ENCODE peak calls at places on chromosomes 16 and 17, in six cellular contexts. One of them, this sample, is unnamed.

GRCh38 chr17:19456016-19456927 is 45.2 kb downstream of the RNF112 start:
- DNase-seq in CD4-positive, alpha-beta T cell: no peak
- DNase-seq in stimulated activated effector memory CD8-positive, alpha-beta T cell treated with anti-CD3 and anti-CD28 coated beads, Interleukin-12 subunit alpha, Interleukin-12 subunit beta, amount 100 ng/mL, for 72 hours: no peak
- DNase-seq in heart right ventricle: no peak
- DNase-seq in iris pigment epithelial cell: no peak
- DNase-seq in stimulated activated CD4-positive, alpha-beta T cell treated with anti-CD3 and anti-CD28 coated beads, Interleukin-1b, Interleukin-23, amount 100 ng/mL, for 4 hours: no peak
- DNase-seq in this sample: no peak

GRCh38 chr17:3020381-3020780 is 43.0 kb downstream of the OR1D5 start:
- DNase-seq in CD4-positive, alpha-beta T cell: no peak
- DNase-seq in stimulated activated effector memory CD8-positive, alpha-beta T cell treated with anti-CD3 and anti-CD28 coated beads, Interleukin-12 subunit alpha, Interleukin-12 subunit beta, amount 100 ng/mL, for 72 hours: no peak
- DNase-seq in heart right ventricle: no peak
- DNase-seq in iris pigment epithelial cell: no peak
- DNase-seq in stimulated activated CD4-positive, alpha-beta T cell treated with anti-CD3 and anti-CD28 coated beads, Interleukin-1b, Interleukin-23, amount 100 ng/mL, for 4 hours: no peak
- DNase-seq in this sample: no peak

GRCh38 chr16:85554791-85555548 is 58.2 kb upstream of the GSE1 start:
- DNase-seq in CD4-positive, alpha-beta T cell: peak
- DNase-seq in stimulated activated effector memory CD8-positive, alpha-beta T cell treated with anti-CD3 and anti-CD28 coated beads, Interleukin-12 subunit alpha, Interleukin-12 subunit beta, amount 100 ng/mL, for 72 hours: peak
- DNase-seq in heart right ventricle: peak
- DNase-seq in iris pigment epithelial cell: peak
- DNase-seq in stimulated activated CD4-positive, alpha-beta T cell treated with anti-CD3 and anti-CD28 coated beads, Interleukin-1b, Interleukin-23, amount 100 ng/mL, for 4 hours: peak
- DNase-seq in this sample: no peak

GRCh38 chr17:4666296-4666695 is 24.8 kb upstream of the ALOX15 start:
- DNase-seq in CD4-positive, alpha-beta T cell: no peak
- DNase-seq in stimulated activated effector memory CD8-positive, alpha-beta T cell treated with anti-CD3 and anti-CD28 coated beads, Interleukin-12 subunit alpha, Interleukin-12 subunit beta, amount 100 ng/mL, for 72 hours: no peak
- DNase-seq in heart right ventricle: no peak
- DNase-seq in iris pigment epithelial cell: no peak
- DNase-seq in stimulated activated CD4-positive, alpha-beta T cell treated with anti-CD3 and anti-CD28 coated beads, Interleukin-1b, Interleukin-23, amount 100 ng/mL, for 4 hours: no peak
- DNase-seq in this sample: no peak

GRCh38 chr16:57608462-57609113 is 19.8 kb upstream of the ADGRG1 start:
- DNase-seq in CD4-positive, alpha-beta T cell: no peak
- DNase-seq in stimulated activated effector memory CD8-positive, alpha-beta T cell treated with anti-CD3 and anti-CD28 coated beads, Interleukin-12 subunit alpha, Interleukin-12 subunit beta, amount 100 ng/mL, for 72 hours: no peak
- DNase-seq in heart right ventricle: no peak
- DNase-seq in iris pigment epithelial cell: no peak
- DNase-seq in stimulated activated CD4-positive, alpha-beta T cell treated with anti-CD3 and anti-CD28 coated beads, Interleukin-1b, Interleukin-23, amount 100 ng/mL, for 4 hours: no peak
- DNase-seq in this sample: no peak

GRCh38 chr17:82439829-82440365 is 10.7 kb downstream of the CYBC1 start:
- DNase-seq in CD4-positive, alpha-beta T cell: no peak
- DNase-seq in stimulated activated effector memory CD8-positive, alpha-beta T cell treated with anti-CD3 and anti-CD28 coated beads, Interleukin-12 subunit alpha, Interleukin-12 subunit beta, amount 100 ng/mL, for 72 hours: no peak
- DNase-seq in heart right ventricle: no peak
- DNase-seq in iris pigment epithelial cell: no peak
- DNase-seq in stimulated activated CD4-positive, alpha-beta T cell treated with anti-CD3 and anti-CD28 coated beads, Interleukin-1b, Interleukin-23, amount 100 ng/mL, for 4 hours: no peak
- DNase-seq in this sample: no peak

GRCh38 chr16:84765606-84766580 is 53.9 kb upstream of the CRISPLD2 start:
- DNase-seq in CD4-positive, alpha-beta T cell: no peak
- DNase-seq in stimulated activated effector memory CD8-positive, alpha-beta T cell treated with anti-CD3 and anti-CD28 coated beads, Interleukin-12 subunit alpha, Interleukin-12 subunit beta, amount 100 ng/mL, for 72 hours: no peak
- DNase-seq in heart right ventricle: no peak
- DNase-seq in iris pigment epithelial cell: no peak
- DNase-seq in stimulated activated CD4-positive, alpha-beta T cell treated with anti-CD3 and anti-CD28 coated beads, Interleukin-1b, Interleukin-23, amount 100 ng/mL, for 4 hours: no peak
- DNase-seq in this sample: no peak

GRCh38 chr16:31327675-31328225 is 27.2 kb upstream of the ITGAX start:
- DNase-seq in CD4-positive, alpha-beta T cell: no peak
- DNase-seq in stimulated activated effector memory CD8-positive, alpha-beta T cell treated with anti-CD3 and anti-CD28 coated beads, Interleukin-12 subunit alpha, Interleukin-12 subunit beta, amount 100 ng/mL, for 72 hours: no peak
- DNase-seq in heart right ventricle: no peak
- DNase-seq in iris pigment epithelial cell: no peak
- DNase-seq in stimulated activated CD4-positive, alpha-beta T cell treated with anti-CD3 and anti-CD28 coated beads, Interleukin-1b, Interleukin-23, amount 100 ng/mL, for 4 hours: no peak
- DNase-seq in this sample: no peak

GRCh38 chr17:29162909-29163341 is 17.3 kb downstream of the MYO18A start:
- DNase-seq in CD4-positive, alpha-beta T cell: no peak
- DNase-seq in stimulated activated effector memory CD8-positive, alpha-beta T cell treated with anti-CD3 and anti-CD28 coated beads, Interleukin-12 subunit alpha, Interleukin-12 subunit beta, amount 100 ng/mL, for 72 hours: no peak
- DNase-seq in heart right ventricle: no peak
- DNase-seq in iris pigment epithelial cell: no peak
- DNase-seq in stimulated activated CD4-positive, alpha-beta T cell treated with anti-CD3 and anti-CD28 coated beads, Interleukin-1b, Interleukin-23, amount 100 ng/mL, for 4 hours: no peak
- DNase-seq in this sample: no peak

GRCh38 chr17:40373324-40373723 is 8.8 kb upstream of the GJD3 start:
- DNase-seq in CD4-positive, alpha-beta T cell: no peak
- DNase-seq in stimulated activated effector memory CD8-positive, alpha-beta T cell treated with anti-CD3 and anti-CD28 coated beads, Interleukin-12 subunit alpha, Interleukin-12 subunit beta, amount 100 ng/mL, for 72 hours: no peak
- DNase-seq in heart right ventricle: no peak
- DNase-seq in iris pigment epithelial cell: peak
- DNase-seq in stimulated activated CD4-positive, alpha-beta T cell treated with anti-CD3 and anti-CD28 coated beads, Interleukin-1b, Interleukin-23, amount 100 ng/mL, for 4 hours: no peak
- DNase-seq in this sample: no peak

GRCh38 chr17:82180776-82181528 is 31.7 kb downstream of the CCDC57 start:
- DNase-seq in CD4-positive, alpha-beta T cell: no peak
- DNase-seq in stimulated activated effector memory CD8-positive, alpha-beta T cell treated with anti-CD3 and anti-CD28 coated beads, Interleukin-12 subunit alpha, Interleukin-12 subunit beta, amount 100 ng/mL, for 72 hours: no peak
- DNase-seq in heart right ventricle: no peak
- DNase-seq in iris pigment epithelial cell: no peak
- DNase-seq in stimulated activated CD4-positive, alpha-beta T cell treated with anti-CD3 and anti-CD28 coated beads, Interleukin-1b, Interleukin-23, amount 100 ng/mL, for 4 hours: no peak
- DNase-seq in this sample: no peak

GRCh38 chr16:53864819-53865491 is 161.0 kb downstream of the FTO start:
- DNase-seq in CD4-positive, alpha-beta T cell: no peak
- DNase-seq in stimulated activated effector memory CD8-positive, alpha-beta T cell treated with anti-CD3 and anti-CD28 coated beads, Interleukin-12 subunit alpha, Interleukin-12 subunit beta, amount 100 ng/mL, for 72 hours: no peak
- DNase-seq in heart right ventricle: no peak
- DNase-seq in iris pigment epithelial cell: peak
- DNase-seq in stimulated activated CD4-positive, alpha-beta T cell treated with anti-CD3 and anti-CD28 coated beads, Interleukin-1b, Interleukin-23, amount 100 ng/mL, for 4 hours: no peak
- DNase-seq in this sample: no peak

GRCh38 chr16:12703935-12704334 is 99.8 kb downstream of the CPPED1 start:
- DNase-seq in CD4-positive, alpha-beta T cell: no peak
- DNase-seq in stimulated activated effector memory CD8-positive, alpha-beta T cell treated with anti-CD3 and anti-CD28 coated beads, Interleukin-12 subunit alpha, Interleukin-12 subunit beta, amount 100 ng/mL, for 72 hours: no peak
- DNase-seq in heart right ventricle: no peak
- DNase-seq in iris pigment epithelial cell: peak
- DNase-seq in stimulated activated CD4-positive, alpha-beta T cell treated with anti-CD3 and anti-CD28 coated beads, Interleukin-1b, Interleukin-23, amount 100 ng/mL, for 4 hours: no peak
- DNase-seq in this sample: no peak

GRCh38 chr17:81380682-81381518 is 14.4 kb upstream of the BAHCC1 start:
- DNase-seq in CD4-positive, alpha-beta T cell: no peak
- DNase-seq in stimulated activated effector memory CD8-positive, alpha-beta T cell treated with anti-CD3 and anti-CD28 coated beads, Interleukin-12 subunit alpha, Interleukin-12 subunit beta, amount 100 ng/mL, for 72 hours: no peak
- DNase-seq in heart right ventricle: no peak
- DNase-seq in iris pigment epithelial cell: no peak
- DNase-seq in stimulated activated CD4-positive, alpha-beta T cell treated with anti-CD3 and anti-CD28 coated beads, Interleukin-1b, Interleukin-23, amount 100 ng/mL, for 4 hours: no peak
- DNase-seq in this sample: no peak

GRCh38 chr17:28521296-28522085 is 15.3 kb downstream of the FOXN1 start:
- DNase-seq in CD4-positive, alpha-beta T cell: no peak
- DNase-seq in stimulated activated effector memory CD8-positive, alpha-beta T cell treated with anti-CD3 and anti-CD28 coated beads, Interleukin-12 subunit alpha, Interleukin-12 subunit beta, amount 100 ng/mL, for 72 hours: no peak
- DNase-seq in heart right ventricle: no peak
- DNase-seq in iris pigment epithelial cell: no peak
- DNase-seq in stimulated activated CD4-positive, alpha-beta T cell treated with anti-CD3 and anti-CD28 coated beads, Interleukin-1b, Interleukin-23, amount 100 ng/mL, for 4 hours: no peak
- DNase-seq in this sample: no peak

GRCh38 chr16:56551796-56552738 is 12.8 kb upstream of the MT4 start:
- DNase-seq in CD4-positive, alpha-beta T cell: no peak
- DNase-seq in stimulated activated effector memory CD8-positive, alpha-beta T cell treated with anti-CD3 and anti-CD28 coated beads, Interleukin-12 subunit alpha, Interleukin-12 subunit beta, amount 100 ng/mL, for 72 hours: no peak
- DNase-seq in heart right ventricle: no peak
- DNase-seq in iris pigment epithelial cell: no peak
- DNase-seq in stimulated activated CD4-positive, alpha-beta T cell treated with anti-CD3 and anti-CD28 coated beads, Interleukin-1b, Interleukin-23, amount 100 ng/mL, for 4 hours: no peak
- DNase-seq in this sample: peak

GRCh38 chr16:88790312-88791150 is 5.5 kb upstream of the PIEZO1 start:
- DNase-seq in CD4-positive, alpha-beta T cell: peak
- DNase-seq in stimulated activated effector memory CD8-positive, alpha-beta T cell treated with anti-CD3 and anti-CD28 coated beads, Interleukin-12 subunit alpha, Interleukin-12 subunit beta, amount 100 ng/mL, for 72 hours: peak
- DNase-seq in heart right ventricle: peak
- DNase-seq in iris pigment epithelial cell: peak
- DNase-seq in stimulated activated CD4-positive, alpha-beta T cell treated with anti-CD3 and anti-CD28 coated beads, Interleukin-1b, Interleukin-23, amount 100 ng/mL, for 4 hours: no peak
- DNase-seq in this sample: no peak

GRCh38 chr16:55370762-55371482 is 46.9 kb downstream of the IRX6 start:
- DNase-seq in CD4-positive, alpha-beta T cell: no peak
- DNase-seq in stimulated activated effector memory CD8-positive, alpha-beta T cell treated with anti-CD3 and anti-CD28 coated beads, Interleukin-12 subunit alpha, Interleukin-12 subunit beta, amount 100 ng/mL, for 72 hours: no peak
- DNase-seq in heart right ventricle: peak
- DNase-seq in iris pigment epithelial cell: peak
- DNase-seq in stimulated activated CD4-positive, alpha-beta T cell treated with anti-CD3 and anti-CD28 coated beads, Interleukin-1b, Interleukin-23, amount 100 ng/mL, for 4 hours: no peak
- DNase-seq in this sample: peak

GRCh38 chr17:81018044-81018802 is 16.7 kb upstream of the BAIAP2 start:
- DNase-seq in CD4-positive, alpha-beta T cell: peak
- DNase-seq in stimulated activated effector memory CD8-positive, alpha-beta T cell treated with anti-CD3 and anti-CD28 coated beads, Interleukin-12 subunit alpha, Interleukin-12 subunit beta, amount 100 ng/mL, for 72 hours: no peak
- DNase-seq in heart right ventricle: no peak
- DNase-seq in iris pigment epithelial cell: peak
- DNase-seq in stimulated activated CD4-positive, alpha-beta T cell treated with anti-CD3 and anti-CD28 coated beads, Interleukin-1b, Interleukin-23, amount 100 ng/mL, for 4 hours: no peak
- DNase-seq in this sample: no peak

GRCh38 chr17:15261818-15262290 is 3.3 kb downstream of the PMP22 start:
- DNase-seq in CD4-positive, alpha-beta T cell: no peak
- DNase-seq in stimulated activated effector memory CD8-positive, alpha-beta T cell treated with anti-CD3 and anti-CD28 coated beads, Interleukin-12 subunit alpha, Interleukin-12 subunit beta, amount 100 ng/mL, for 72 hours: no peak
- DNase-seq in heart right ventricle: peak
- DNase-seq in iris pigment epithelial cell: peak
- DNase-seq in stimulated activated CD4-positive, alpha-beta T cell treated with anti-CD3 and anti-CD28 coated beads, Interleukin-1b, Interleukin-23, amount 100 ng/mL, for 4 hours: no peak
- DNase-seq in this sample: no peak

This sample was measured in left colon.